ENCODE peak calls at places on chromosomes 7 and 10, in four cellular contexts. One of them, this sample, is unnamed.

GRCh38 chr7:99788554-99788953 is 4.6 kb upstream of the CYP3A4 start:
- ATAC-seq in HCT116: no peak
- ATAC-seq in upper lobe of left lung: no peak
- ATAC-seq in Panc1: no peak
- ATAC-seq in this sample: no peak

GRCh38 chr7:479948-480499 is 39.6 kb downstream of the PDGFA start:
- ATAC-seq in HCT116: no peak
- ATAC-seq in upper lobe of left lung: no peak
- ATAC-seq in Panc1: no peak
- ATAC-seq in this sample: no peak

GRCh38 chr7:49295136-49295535 is 370.8 kb downstream of the CDC14C start:
- ATAC-seq in HCT116: no peak
- ATAC-seq in upper lobe of left lung: peak
- ATAC-seq in Panc1: no peak
- ATAC-seq in this sample: no peak

GRCh38 chr10:131086511-131086910 is 225.0 kb downstream of the TCERG1L start:
- ATAC-seq in HCT116: no peak
- ATAC-seq in upper lobe of left lung: no peak
- ATAC-seq in Panc1: no peak
- ATAC-seq in this sample: no peak

GRCh38 chr10:107031981-107032699 is 132.4 kb downstream of the SORCS1 start:
- ATAC-seq in HCT116: no peak
- ATAC-seq in upper lobe of left lung: no peak
- ATAC-seq in Panc1: no peak
- ATAC-seq in this sample: no peak

GRCh38 chr10:26909753-26910152 is 49.0 kb upstream of the ABI1 start:
- ATAC-seq in HCT116: no peak
- ATAC-seq in upper lobe of left lung: no peak
- ATAC-seq in Panc1: no peak
- ATAC-seq in this sample: no peak

GRCh38 chr10:122854648-122855047 is 9.0 kb upstream of the CUZD1 start:
- ATAC-seq in HCT116: peak
- ATAC-seq in upper lobe of left lung: no peak
- ATAC-seq in Panc1: peak
- ATAC-seq in this sample: no peak

GRCh38 chr10:58237014-58237830 is 30.5 kb downstream of the IPMK start:
- ATAC-seq in HCT116: peak
- ATAC-seq in upper lobe of left lung: no peak
- ATAC-seq in Panc1: peak
- ATAC-seq in this sample: no peak

GRCh38 chr10:121813211-121813812 is 114.5 kb downstream of the ATE1 start:
- ATAC-seq in HCT116: no peak
- ATAC-seq in upper lobe of left lung: peak
- ATAC-seq in Panc1: no peak
- ATAC-seq in this sample: no peak

GRCh38 chr7:64654796-64655548 is 11.0 kb upstream of the ZNF107 start:
- ATAC-seq in HCT116: no peak
- ATAC-seq in upper lobe of left lung: no peak
- ATAC-seq in Panc1: no peak
- ATAC-seq in this sample: no peak

GRCh38 chr7:105057472-105057871 is 43.5 kb downstream of the KMT2E start:
- ATAC-seq in HCT116: no peak
- ATAC-seq in upper lobe of left lung: no peak
- ATAC-seq in Panc1: no peak
- ATAC-seq in this sample: no peak

GRCh38 chr10:126060232-126060935 is 164.0 kb downstream of the FANK1 start:
- ATAC-seq in HCT116: no peak
- ATAC-seq in upper lobe of left lung: peak
- ATAC-seq in Panc1: peak
- ATAC-seq in this sample: peak

GRCh38 chr7:29255839-29256782 is 61.5 kb downstream of the CHN2 start:
- ATAC-seq in HCT116: no peak
- ATAC-seq in upper lobe of left lung: peak
- ATAC-seq in Panc1: no peak
- ATAC-seq in this sample: no peak

GRCh38 chr10:50291261-50291850 is 40.0 kb upstream of the ASAH2 start:
- ATAC-seq in HCT116: no peak
- ATAC-seq in upper lobe of left lung: no peak
- ATAC-seq in Panc1: no peak
- ATAC-seq in this sample: no peak
- TF ChIP-seq CTCF in HCT116: peak
- TF ChIP-seq CTCF in upper lobe of left lung: no peak
- TF ChIP-seq CTCF in Panc1: no peak
- TF ChIP-seq CTCF in this sample: peak

GRCh38 chr10:80197972-80198591 is 7.3 kb downstream of the ANXA11 start:
- ATAC-seq in HCT116: no peak
- ATAC-seq in upper lobe of left lung: no peak
- ATAC-seq in Panc1: no peak
- ATAC-seq in this sample: no peak

GRCh38 chr10:80194373-80195045 is 10.8 kb downstream of the ANXA11 start:
- ATAC-seq in HCT116: no peak
- ATAC-seq in upper lobe of left lung: no peak
- ATAC-seq in Panc1: no peak
- ATAC-seq in this sample: no peak

GRCh38 chr10:80196950-80197315 is 8.4 kb downstream of the ANXA11 start:
- ATAC-seq in HCT116: no peak
- ATAC-seq in upper lobe of left lung: no peak
- ATAC-seq in Panc1: no peak
- ATAC-seq in this sample: no peak

GRCh38 chr10:80195046-80195574 is 10.2 kb downstream of the ANXA11 start:
- ATAC-seq in HCT116: no peak
- ATAC-seq in upper lobe of left lung: no peak
- ATAC-seq in Panc1: peak
- ATAC-seq in this sample: no peak

GRCh38 chr10:80196270-80196949 is 8.9 kb downstream of the ANXA11 start:
- ATAC-seq in HCT116: peak
- ATAC-seq in upper lobe of left lung: peak
- ATAC-seq in Panc1: no peak
- ATAC-seq in this sample: peak
- H3K4me3 ChIP-seq in HCT116: peak
- H3K4me3 ChIP-seq in upper lobe of left lung: no peak
- H3K4me3 ChIP-seq in Panc1: no peak
- H3K4me3 ChIP-seq in this sample: no peak

DNA sequence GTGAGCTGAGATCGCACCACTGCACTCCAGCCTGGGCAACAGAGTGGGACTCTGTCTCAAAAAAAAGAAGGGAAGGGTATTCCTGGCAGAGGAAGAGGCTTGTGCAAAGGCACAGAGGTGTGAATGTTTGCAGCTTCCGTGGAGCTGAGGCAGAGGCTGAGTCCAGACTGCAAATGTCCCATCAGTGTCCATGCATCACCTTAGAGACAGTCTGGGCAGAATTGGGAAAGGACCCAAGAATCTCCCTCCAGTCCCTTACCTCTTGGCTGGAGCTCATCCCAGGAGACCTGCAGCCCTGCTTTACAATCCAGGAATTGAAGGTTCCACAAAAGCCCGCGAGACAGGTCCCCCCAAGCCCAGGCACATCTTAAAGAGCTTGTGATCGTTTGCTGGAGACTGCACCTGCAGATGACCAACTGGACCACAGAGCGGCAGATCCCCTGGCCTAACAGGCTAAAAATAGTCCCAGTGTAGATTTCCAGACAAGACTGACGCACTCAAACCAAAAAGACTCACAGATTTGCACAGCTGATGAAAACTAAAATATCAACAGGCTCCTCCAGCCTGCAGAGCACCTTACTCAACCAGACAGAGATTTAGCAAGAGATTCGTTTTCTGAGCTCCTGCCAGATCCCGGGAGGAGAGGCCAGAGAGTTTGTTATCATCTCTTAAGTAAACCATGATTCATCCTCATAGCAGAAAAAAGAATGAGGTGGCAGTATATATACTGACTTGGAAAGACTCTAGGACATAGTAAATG is 22.9 kb upstream of the NANOS1 start:
- ATAC-seq in HCT116: peak
- ATAC-seq in upper lobe of left lung: peak
- ATAC-seq in Panc1: peak
- ATAC-seq in this sample: peak
- TF ChIP-seq CTCF in HCT116: no peak
- TF ChIP-seq CTCF in upper lobe of left lung: no peak
- TF ChIP-seq CTCF in Panc1: no peak
- TF ChIP-seq CTCF in this sample: no peak

GRCh38 chr7:78765985-78766729 is 687.3 kb downstream of the MAGI2 start:
- ATAC-seq in HCT116: no peak
- ATAC-seq in upper lobe of left lung: no peak
- ATAC-seq in Panc1: no peak
- ATAC-seq in this sample: no peak
- H3K4me3 ChIP-seq in HCT116: no peak
- H3K4me3 ChIP-seq in upper lobe of left lung: no peak
- H3K4me3 ChIP-seq in Panc1: no peak
- H3K4me3 ChIP-seq in this sample: no peak

GRCh38 chr10:79331709-79332108 is 15.6 kb upstream of the PPIF start:
- ATAC-seq in HCT116: no peak
- ATAC-seq in upper lobe of left lung: peak
- ATAC-seq in Panc1: peak
- ATAC-seq in this sample: no peak

GRCh38 chr10:79335470-79336235 is 11.6 kb upstream of the PPIF start:
- ATAC-seq in HCT116: no peak
- ATAC-seq in upper lobe of left lung: no peak
- ATAC-seq in Panc1: peak
- ATAC-seq in this sample: peak

GRCh38 chr10:79335094-79335469 is 12.2 kb upstream of the PPIF start:
- ATAC-seq in HCT116: no peak
- ATAC-seq in upper lobe of left lung: no peak
- ATAC-seq in Panc1: no peak
- ATAC-seq in this sample: no peak

GRCh38 chr10:79334573-79334972 is 12.7 kb upstream of the PPIF start:
- ATAC-seq in HCT116: no peak
- ATAC-seq in upper lobe of left lung: no peak
- ATAC-seq in Panc1: no peak
- ATAC-seq in this sample: no peak

GRCh38 chr10:79333513-79333912 is 13.8 kb upstream of the PPIF start:
- ATAC-seq in HCT116: no peak
- ATAC-seq in upper lobe of left lung: no peak
- ATAC-seq in Panc1: no peak
- ATAC-seq in this sample: no peak
- TF ChIP-seq CTCF in HCT116: no peak
- TF ChIP-seq CTCF in upper lobe of left lung: no peak
- TF ChIP-seq CTCF in Panc1: no peak
- TF ChIP-seq CTCF in this sample: no peak

DNA sequence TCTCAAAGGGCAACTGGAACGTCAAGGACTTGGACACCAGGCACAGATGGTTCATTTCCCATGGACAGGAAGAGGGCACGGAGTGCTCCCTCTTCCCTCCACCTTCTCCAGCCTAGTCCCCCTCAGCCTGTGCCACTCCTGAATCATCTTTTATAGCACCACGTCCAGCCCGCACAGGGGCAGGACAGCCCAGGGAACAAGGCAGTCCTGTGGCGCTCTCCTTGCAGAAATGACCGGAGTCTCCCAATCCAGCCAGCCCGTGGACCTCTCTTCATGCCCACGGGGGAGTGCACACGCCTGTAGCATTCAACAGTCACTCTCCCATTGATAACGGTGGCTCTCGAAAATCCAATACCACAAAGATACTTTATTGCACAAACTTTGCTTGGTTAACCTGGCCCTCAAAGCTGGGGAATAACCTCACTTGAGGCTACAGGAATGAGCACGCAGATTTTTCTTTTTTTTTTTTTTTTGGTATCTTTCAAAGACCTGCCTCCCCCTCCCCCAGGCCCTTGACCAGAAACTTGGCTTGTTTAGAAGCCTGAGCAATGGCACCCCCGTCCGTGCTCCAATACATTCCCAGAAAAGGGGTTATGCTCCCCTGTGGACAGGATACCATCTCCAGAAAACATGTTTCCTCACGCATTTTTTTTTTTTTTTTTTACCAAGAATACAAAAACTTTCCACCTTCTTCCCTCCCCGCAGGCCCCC is 728 bp downstream of the PRKCQ start:
- ATAC-seq in HCT116: no peak
- ATAC-seq in upper lobe of left lung: no peak
- ATAC-seq in Panc1: no peak
- ATAC-seq in this sample: no peak
- H3K4me3 ChIP-seq in HCT116: peak
- H3K4me3 ChIP-seq in upper lobe of left lung: peak
- H3K4me3 ChIP-seq in Panc1: peak
- H3K4me3 ChIP-seq in this sample: peak

DNA sequence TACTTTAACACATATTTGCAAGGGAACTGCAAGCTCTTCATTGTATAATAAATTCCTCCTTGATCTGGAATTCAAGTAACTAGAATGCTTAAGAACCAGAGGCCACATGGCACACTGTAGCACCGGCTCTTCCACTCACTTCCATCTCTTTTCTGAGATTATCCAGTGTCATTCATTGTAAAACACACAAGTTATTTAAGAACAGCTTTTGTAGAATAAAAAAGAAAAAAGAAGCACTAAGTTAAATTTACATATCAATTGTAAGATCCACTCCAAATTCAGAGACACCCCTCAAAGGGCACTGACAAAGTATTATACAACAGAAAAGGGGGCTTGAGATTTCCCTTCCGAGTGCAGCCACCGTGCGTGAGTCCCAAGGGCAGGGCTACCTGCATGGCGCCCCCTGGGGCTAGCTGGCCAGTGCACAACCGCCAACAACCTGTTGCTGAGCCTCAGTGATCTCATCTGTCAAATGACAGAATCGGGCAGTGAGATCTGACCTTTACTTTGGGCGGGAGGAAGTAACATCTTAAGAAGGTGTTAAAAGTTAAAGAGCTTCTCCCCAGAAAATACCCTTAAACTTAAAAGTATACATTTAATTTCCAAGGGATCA is 12.5 kb downstream of the GLI3 start:
- ATAC-seq in HCT116: no peak
- ATAC-seq in upper lobe of left lung: no peak
- ATAC-seq in Panc1: no peak
- ATAC-seq in this sample: no peak
- TF ChIP-seq CTCF in HCT116: peak
- TF ChIP-seq CTCF in upper lobe of left lung: no peak
- TF ChIP-seq CTCF in Panc1: no peak
- TF ChIP-seq CTCF in this sample: no peak

GRCh38 chr10:13158401-13158800 is 3.0 kb upstream of the MCM10 start:
- ATAC-seq in HCT116: no peak
- ATAC-seq in upper lobe of left lung: no peak
- ATAC-seq in Panc1: peak
- ATAC-seq in this sample: no peak

GRCh38 chr10:13163859-13164258 is 2.5 kb downstream of the MCM10 start:
- ATAC-seq in HCT116: no peak
- ATAC-seq in upper lobe of left lung: no peak
- ATAC-seq in Panc1: no peak
- ATAC-seq in this sample: no peak

GRCh38 chr10:13161267-13162012 is at the start of gene MCM10:
- ATAC-seq in HCT116: peak
- ATAC-seq in upper lobe of left lung: peak
- ATAC-seq in Panc1: peak
- ATAC-seq in this sample: peak

GRCh38 chr10:13162013-13162364 is 631 bp downstream of the MCM10 start:
- ATAC-seq in HCT116: no peak
- ATAC-seq in upper lobe of left lung: no peak
- ATAC-seq in Panc1: no peak
- ATAC-seq in this sample: no peak

GRCh38 chr10:13160934-13161266 is 458 bp upstream of the MCM10 start:
- ATAC-seq in HCT116: peak
- ATAC-seq in upper lobe of left lung: no peak
- ATAC-seq in Panc1: no peak
- ATAC-seq in this sample: no peak
- H3K4me3 ChIP-seq in HCT116: peak
- H3K4me3 ChIP-seq in upper lobe of left lung: peak
- H3K4me3 ChIP-seq in Panc1: peak
- H3K4me3 ChIP-seq in this sample: peak

GRCh38 chr7:107579881-107580715 is at the start of gene BCAP29:
- ATAC-seq in HCT116: peak
- ATAC-seq in upper lobe of left lung: peak
- ATAC-seq in Panc1: peak
- ATAC-seq in this sample: peak
- TF ChIP-seq CTCF in HCT116: peak
- TF ChIP-seq CTCF in upper lobe of left lung: no peak
- TF ChIP-seq CTCF in Panc1: peak
- TF ChIP-seq CTCF in this sample: no peak